ENCODE peak calls at places on chromosomes 5 and 9, in four cellular contexts. S is astrocyte; F is CD8-positive, alpha-beta T cell; X is aorta. O is an unnamed sample. For H3K4me1, the result is how much of the 10 kb centered on the place peaks cover.

GRCh38 chr9:107744873-107745272 is 255.3 kb upstream of the KLF4 start:
- DNase-seq in S (no peak), F (no peak), X (no peak), O (no peak)

GRCh38 chr9:128211551-128212281 is 8.5 kb downstream of the DNM1 start:
- DNase-seq in S (no peak), F (no peak), X (no peak), O (no peak)

GRCh38 chr9:136965771-136966484 is 11.4 kb upstream of the PTGDS start:
- DNase-seq in F (no peak), X (no peak), S (no peak), O (no peak)

GRCh38 chr5:74492230-74492629 is 148.3 kb downstream of the ENC1 start:
- DNase-seq in S (no peak), X (no peak), F (no peak), O (no peak)

GRCh38 chr5:174596429-174596828 is 128.0 kb upstream of the MSX2 start:
- DNase-seq in S (peak), X (no peak), F (no peak), O (no peak)

GRCh38 chr9:117101003-117101402 is 313.9 kb downstream of the ASTN2 start:
- DNase-seq in X (no peak), F (no peak), S (no peak), O (no peak)

GRCh38 chr5:31993182-31993961 is 180.7 kb downstream of the GOLPH3 start:
- DNase-seq in F (no peak), X (no peak), S (peak), O (no peak)

GRCh38 chr5:36070687-36071571 is 4.2 kb upstream of the UGT3A2 start:
- DNase-seq in X (no peak), F (no peak), S (no peak), O (no peak)

GRCh38 chr9:94084314-94084713 is at the start of gene PTPDC1:
- DNase-seq in F (no peak), X (no peak), S (peak), O (no peak)

GRCh38 chr9:133595910-133596309 is 13.3 kb downstream of the FAM163B start:
- DNase-seq in S (no peak), F (no peak), X (no peak), O (no peak)

GRCh38 chr5:169923988-169924387 is 56.3 kb downstream of the INSYN2B start:
- DNase-seq in X (no peak), S (no peak), F (no peak), O (no peak)

GRCh38 chr5:131475416-131476045 is 159.5 kb downstream of the RAPGEF6 start:
- DNase-seq in X (no peak), F (no peak), S (no peak), O (no peak)

GRCh38 chr5:383621-384020 is 59.4 kb upstream of the EXOC3 start:
- DNase-seq in X (no peak), S (no peak), F (no peak), O (no peak)

GRCh38 chr5:90279091-90279490 is 130.5 kb downstream of the CETN3 start:
- DNase-seq in S (peak), X (no peak), F (no peak), O (no peak)

DNA sequence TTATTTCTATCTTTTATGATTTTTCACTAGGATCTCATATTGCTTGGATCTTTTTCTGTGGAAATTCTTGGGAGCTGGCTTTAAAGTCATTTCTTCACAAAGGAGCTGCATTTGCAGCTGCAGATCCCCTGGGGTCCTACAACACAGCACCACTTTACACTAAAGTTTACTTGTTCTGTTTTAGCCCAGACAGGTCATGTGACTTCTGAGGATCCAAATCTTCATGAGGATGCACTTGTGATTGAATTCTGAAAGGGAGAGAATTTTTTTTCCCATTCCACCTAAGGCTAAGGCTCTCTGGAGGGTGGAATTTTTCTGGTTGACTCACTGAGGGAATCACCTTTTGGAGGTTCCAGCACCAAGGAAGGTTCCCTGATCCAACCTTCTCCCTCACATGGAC is 43.4 kb downstream of the ACOT12 start:
- DNase-seq in S (no peak), X (no peak), F (no peak), O (no peak)
- H3K4me1 ChIP-seq in S (under half), X (under half), F (under half), O (under half)

GRCh38 chr5:96381526-96381925 is 51.5 kb downstream of the PCSK1 start:
- DNase-seq in X (no peak), S (no peak), F (no peak), O (no peak)
- H3K27ac ChIP-seq in X (no peak), S (no peak), F (no peak), O (no peak)

GRCh38 chr9:77883846-77884771 is 147.5 kb downstream of the GNAQ start:
- DNase-seq in F (no peak), X (no peak), S (peak), O (no peak)
- H3K4me1 ChIP-seq in F (under half), X (under half), S (under half), O (under half)

DNA sequence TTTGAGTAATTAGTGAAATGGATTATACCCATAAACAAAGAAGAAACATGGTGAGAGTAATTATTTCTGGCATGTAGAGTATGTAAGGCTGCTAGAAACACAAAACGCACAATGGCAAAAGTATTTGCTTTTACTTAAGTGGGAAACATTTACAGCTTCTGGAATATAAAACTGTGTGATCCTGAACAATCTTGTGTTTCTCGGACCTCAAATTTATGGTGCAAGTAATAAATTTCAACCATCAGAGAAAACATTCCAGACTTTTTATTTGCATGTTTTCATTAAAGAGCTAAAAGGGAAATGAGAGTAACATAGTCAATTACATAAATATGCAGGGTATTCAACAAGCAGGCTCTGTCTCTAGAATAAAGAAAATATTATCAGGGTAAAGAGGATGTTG is 17.2 kb upstream of the PRR16 start:
- DNase-seq in S (peak), F (no peak), X (no peak), O (no peak)
- H3K27ac ChIP-seq in S (peak), F (no peak), X (no peak), O (no peak)

GRCh38 chr5:160439205-160439600 is 17.5 kb downstream of the PTTG1 start:
- DNase-seq in S (no peak), X (peak), F (peak), O (peak)

GRCh38 chr5:160434022-160434531 is 12.4 kb downstream of the PTTG1 start:
- DNase-seq in F (no peak), S (peak), X (no peak), O (no peak)

GRCh38 chr5:160438316-160439204 is 16.9 kb downstream of the PTTG1 start:
- DNase-seq in S (peak), X (no peak), F (peak), O (peak)

GRCh38 chr5:160432815-160433214 is 11.2 kb downstream of the PTTG1 start:
- DNase-seq in S (no peak), F (no peak), X (no peak), O (no peak)

GRCh38 chr5:160436017-160436416 is 14.4 kb downstream of the PTTG1 start:
- DNase-seq in F (no peak), S (no peak), X (no peak), O (no peak)
- H3K4me1 ChIP-seq in F (under half), S (under half), X (under half), O (under half)